ENCODE peak calls at places on chromosome 6, in four cellular contexts. P is HepG2, R is lower lobe of right lung, V is astrocyte of the spinal cord. E is an unnamed sample.

GRCh38 chr6:93040375-93040774 is 379.0 kb downstream of the EPHA7 start:
- DNase-seq in P (no peak), R (no peak), V (peak), E (no peak)

GRCh38 chr6:114100421-114100820 is 129.5 kb upstream of the HDAC2 start:
- DNase-seq in P (no peak), R (no peak), V (peak), E (no peak)

GRCh38 chr6:168118935-168119334 is 39.9 kb upstream of the FRMD1 start:
- DNase-seq in P (no peak), R (no peak), V (no peak), E (no peak)

GRCh38 chr6:2478200-2478599 is 232.8 kb upstream of the GMDS start:
- DNase-seq in P (no peak), R (no peak), V (peak), E (no peak)

GRCh38 chr6:3750324-3751018 is 1.0 kb downstream of the PXDC1 start:
- DNase-seq in P (peak), R (peak), V (peak), E (peak)

GRCh38 chr6:122471107-122472021 is at the start of gene SERINC1:
- DNase-seq in P (peak), R (peak), V (peak), E (peak)

GRCh38 chr6:113047932-113048331 is 700.8 kb downstream of the RFPL4B start:
- DNase-seq in P (no peak), R (no peak), V (no peak), E (no peak)

GRCh38 chr6:142372348-142372747 is 70.5 kb downstream of the ADGRG6 start:
- DNase-seq in P (no peak), R (no peak), V (peak), E (no peak)

GRCh38 chr6:77136086-77136485 is 327.2 kb downstream of the HTR1B start:
- DNase-seq in P (no peak), R (no peak), V (peak), E (no peak)

GRCh38 chr6:142605922-142606321 is 304.1 kb downstream of the ADGRG6 start:
- DNase-seq in P (no peak), R (no peak), V (peak), E (no peak)

GRCh38 chr6:13273931-13274706 is 54.2 kb downstream of the TBC1D7 start:
- DNase-seq in P (no peak), R (peak), V (no peak), E (peak)

GRCh38 chr6:143843689-143844405 is 709 bp downstream of the LTV1 start:
- DNase-seq in P (peak), R (no peak), V (peak), E (no peak)

GRCh38 chr6:83199865-83200230 is 6.7 kb downstream of the RWDD2A start:
- DNase-seq in P (no peak), R (no peak), V (peak), E (no peak)

GRCh38 chr6:93823489-93823888 is 404.1 kb upstream of the EPHA7 start:
- DNase-seq in P (no peak), R (no peak), V (no peak), E (no peak)

GRCh38 chr6:18432180-18432579 is 45.0 kb downstream of the RNF144B start:
- DNase-seq in P (no peak), R (no peak), V (peak), E (no peak)

GRCh38 chr6:145705561-145705960 is 29.8 kb downstream of the EPM2A start:
- DNase-seq in P (no peak), R (no peak), V (peak), E (no peak)

GRCh38 chr6:26003102-26003694 is 40.6 kb downstream of the TRIM38 start:
- DNase-seq in P (peak), R (no peak), V (peak), E (no peak)

GRCh38 chr6:30759575-30760239 is 15.4 kb upstream of the IER3 start:
- DNase-seq in P (peak), R (no peak), V (peak), E (no peak)

GRCh38 chr6:22917344-22917743 is 348.0 kb downstream of the HDGFL1 start:
- DNase-seq in P (no peak), R (no peak), V (no peak), E (no peak)
- TF ChIP-seq CTCF in P (no peak), R (no peak), V (no peak), E (no peak)

GRCh38 chr6:137413482-137413881 is 80.7 kb downstream of the OLIG3 start:
- DNase-seq in P (peak), R (no peak), V (no peak), E (no peak)

GRCh38 chr6:137415834-137416190 is 78.4 kb downstream of the OLIG3 start:
- DNase-seq in P (no peak), R (no peak), V (no peak), E (no peak)

GRCh38 chr6:137414599-137414998 is 79.6 kb downstream of the OLIG3 start:
- DNase-seq in P (no peak), R (no peak), V (no peak), E (no peak)

GRCh38 chr6:137416376-137417109 is 77.7 kb downstream of the OLIG3 start:
- DNase-seq in P (no peak), R (no peak), V (peak), E (no peak)

DNA sequence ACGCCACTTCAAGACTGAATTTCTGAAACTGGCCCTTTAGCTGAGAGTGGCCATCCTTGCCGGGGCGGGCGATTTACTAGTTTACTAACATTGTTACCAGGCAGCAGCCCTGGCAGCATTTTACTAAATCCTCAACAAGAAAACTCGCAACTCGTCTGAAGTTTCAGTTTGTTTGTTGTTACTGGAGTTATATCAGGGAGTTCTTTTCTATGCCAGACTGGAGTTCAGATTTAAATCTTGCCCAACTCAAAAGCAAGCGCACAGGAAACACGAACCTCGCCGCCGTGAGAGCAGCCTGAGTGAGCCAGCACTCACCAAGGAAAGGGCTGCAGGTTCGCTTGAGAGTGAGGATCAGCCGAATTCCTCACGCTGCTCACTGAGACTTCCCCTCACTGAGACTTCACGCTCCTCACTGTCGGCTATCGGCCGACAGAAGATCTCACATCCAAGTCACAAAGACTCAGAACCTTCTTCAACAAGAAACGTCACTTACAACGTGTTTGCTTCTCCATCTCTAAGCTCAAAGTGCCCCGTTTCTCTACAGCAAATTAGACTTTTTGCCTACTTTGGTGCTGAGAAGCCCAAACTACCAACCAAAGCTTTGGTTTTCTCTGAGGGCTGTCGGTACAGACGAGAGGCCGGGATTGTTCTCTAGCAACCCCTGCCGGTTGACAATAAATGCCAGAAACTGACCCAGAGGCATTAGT is 78.9 kb downstream of the OLIG3 start:
- DNase-seq in P (peak), R (peak), V (peak), E (peak)
- H3K4me3 ChIP-seq in P (peak), R (peak), V (peak), E (peak)

GRCh38 chr6:6492675-6493074 is 95.8 kb upstream of the LY86 start:
- DNase-seq in P (no peak), R (no peak), V (no peak), E (no peak)

GRCh38 chr6:6495851-6496250 is 92.7 kb upstream of the LY86 start:
- DNase-seq in P (no peak), R (no peak), V (no peak), E (no peak)

GRCh38 chr6:6491761-6492160 is 96.8 kb upstream of the LY86 start:
- DNase-seq in P (no peak), R (no peak), V (no peak), E (no peak)

GRCh38 chr6:6497541-6497940 is 91.0 kb upstream of the LY86 start:
- DNase-seq in P (no peak), R (no peak), V (no peak), E (no peak)

GRCh38 chr6:6494677-6495076 is 93.8 kb upstream of the LY86 start:
- DNase-seq in P (peak), R (peak), V (no peak), E (peak)
- TF ChIP-seq CTCF in P (peak), R (peak), V (no peak), E (peak)

DNA sequence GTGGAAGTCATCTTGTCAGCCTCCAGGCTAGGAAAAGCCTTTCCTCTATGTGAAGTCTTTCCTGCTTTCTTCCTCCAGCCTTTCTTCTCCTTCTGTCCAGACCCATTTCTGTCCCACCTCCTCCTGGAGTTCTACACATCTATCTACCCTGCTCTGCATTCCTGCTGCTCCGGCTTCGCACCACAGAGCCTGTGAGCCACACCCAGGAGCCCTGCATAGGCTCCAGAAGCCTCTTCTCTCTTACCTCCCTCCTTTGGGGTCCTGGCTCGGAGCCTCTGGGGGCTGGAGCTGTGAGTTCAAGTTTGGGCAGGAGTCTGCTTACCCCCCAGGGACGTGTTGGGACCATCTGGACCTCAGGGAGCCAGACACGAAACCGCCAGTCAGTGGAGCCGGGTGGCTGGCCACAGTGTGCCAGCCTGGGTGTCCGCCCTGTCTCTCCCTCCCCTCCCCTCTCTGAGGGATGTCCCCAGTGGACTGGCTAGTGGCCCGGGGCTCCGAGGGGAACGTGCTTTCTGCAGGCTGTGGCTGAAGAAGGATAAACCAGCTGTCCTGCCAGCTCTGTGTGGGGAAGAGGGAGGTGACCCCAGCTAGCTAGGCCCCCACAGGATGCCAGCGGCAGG is 99.2 kb downstream of the VEGFA start:
- DNase-seq in P (no peak), R (peak), V (no peak), E (peak)
- H3K4me3 ChIP-seq in P (no peak), R (no peak), V (no peak), E (no peak)

DNA sequence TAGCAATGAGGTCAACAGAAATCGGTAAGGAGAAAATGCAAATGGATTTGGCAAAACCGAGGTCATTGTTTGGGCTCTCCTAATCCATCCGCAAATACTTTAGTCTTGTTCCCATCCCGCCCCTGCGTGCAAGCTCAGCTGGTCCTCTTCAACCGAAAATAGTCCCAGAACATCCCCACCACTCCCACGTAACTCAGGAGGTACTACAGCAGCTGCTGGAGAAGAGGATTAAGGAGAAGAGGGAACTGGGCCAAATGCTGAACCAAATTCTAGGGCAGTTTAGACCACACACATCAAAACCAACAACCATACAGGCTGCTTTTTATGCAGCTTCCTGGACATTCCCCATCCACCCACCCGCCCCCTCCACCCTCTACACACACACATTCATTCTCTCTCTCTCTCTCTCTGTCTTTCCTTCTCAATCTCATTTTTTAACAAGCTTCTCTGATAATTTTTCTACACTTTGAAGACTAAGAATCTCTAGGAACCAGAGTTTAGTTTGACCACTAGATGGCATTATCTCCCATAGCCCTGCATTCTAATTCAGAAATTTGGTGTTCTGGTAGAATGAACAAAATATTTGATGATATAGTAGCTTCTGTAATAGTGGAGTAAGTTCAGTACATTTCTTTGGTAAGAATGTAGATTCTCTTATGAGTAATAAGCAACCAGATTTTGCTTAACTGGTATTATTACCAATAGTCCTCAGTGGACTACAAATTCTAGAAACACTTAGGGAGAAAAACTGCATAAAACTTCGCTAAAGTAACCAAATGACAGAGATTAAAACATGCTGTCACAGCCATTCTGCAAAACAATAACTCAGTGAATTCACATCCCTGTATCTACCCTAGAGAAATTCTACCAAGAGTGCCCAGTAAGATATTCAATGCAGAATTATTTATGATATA is 52.1 kb upstream of the BEND6 start:
- DNase-seq in P (peak), R (no peak), V (peak), E (no peak)
- TF ChIP-seq CTCF in P (peak), R (peak), V (peak), E (peak)